ENCODE peak calls at places on chromosomes 3 and 15, in four cellular contexts. F, N, B and Y are unnamed samples. For H3K79me2 and H4K20me1, the result is how much of the 10 kb centered on the place peaks cover.

GRCh38 chr3:47443611-47443995 is 32.1 kb downstream of the SCAP start:
- DNase-seq in F (peak), N (peak), B (no peak), Y (no peak)

GRCh38 chr15:74957301-74958035 is 896 bp upstream of the RPP25 start:
- DNase-seq in F (no peak), N (no peak), B (no peak), Y (peak)

GRCh38 chr3:137071104-137071503 is 113.3 kb downstream of the IL20RB start:
- DNase-seq in F (no peak), N (no peak), B (no peak), Y (no peak)

GRCh38 chr3:69324362-69325025 is 61.4 kb downstream of the FRMD4B start:
- DNase-seq in F (no peak), N (peak), B (no peak), Y (peak)

GRCh38 chr15:76181705-76182107 is 121.9 kb downstream of the TMEM266 start:
- DNase-seq in F (no peak), N (no peak), B (peak), Y (no peak)

GRCh38 chr15:58932791-58933310 is 628 bp downstream of the SLTM start:
- DNase-seq in F (peak), N (no peak), B (no peak), Y (peak)

GRCh38 chr3:188796122-188796631 is 375.6 kb upstream of the TPRG1 start:
- DNase-seq in F (no peak), N (no peak), B (no peak), Y (no peak)

GRCh38 chr15:46815765-46816164 is 901.5 kb upstream of the SEMA6D start:
- DNase-seq in F (no peak), N (no peak), B (no peak), Y (no peak)

GRCh38 chr15:68187559-68187958 is 17.6 kb downstream of the CALML4 start:
- DNase-seq in F (no peak), N (no peak), B (no peak), Y (no peak)

DNA sequence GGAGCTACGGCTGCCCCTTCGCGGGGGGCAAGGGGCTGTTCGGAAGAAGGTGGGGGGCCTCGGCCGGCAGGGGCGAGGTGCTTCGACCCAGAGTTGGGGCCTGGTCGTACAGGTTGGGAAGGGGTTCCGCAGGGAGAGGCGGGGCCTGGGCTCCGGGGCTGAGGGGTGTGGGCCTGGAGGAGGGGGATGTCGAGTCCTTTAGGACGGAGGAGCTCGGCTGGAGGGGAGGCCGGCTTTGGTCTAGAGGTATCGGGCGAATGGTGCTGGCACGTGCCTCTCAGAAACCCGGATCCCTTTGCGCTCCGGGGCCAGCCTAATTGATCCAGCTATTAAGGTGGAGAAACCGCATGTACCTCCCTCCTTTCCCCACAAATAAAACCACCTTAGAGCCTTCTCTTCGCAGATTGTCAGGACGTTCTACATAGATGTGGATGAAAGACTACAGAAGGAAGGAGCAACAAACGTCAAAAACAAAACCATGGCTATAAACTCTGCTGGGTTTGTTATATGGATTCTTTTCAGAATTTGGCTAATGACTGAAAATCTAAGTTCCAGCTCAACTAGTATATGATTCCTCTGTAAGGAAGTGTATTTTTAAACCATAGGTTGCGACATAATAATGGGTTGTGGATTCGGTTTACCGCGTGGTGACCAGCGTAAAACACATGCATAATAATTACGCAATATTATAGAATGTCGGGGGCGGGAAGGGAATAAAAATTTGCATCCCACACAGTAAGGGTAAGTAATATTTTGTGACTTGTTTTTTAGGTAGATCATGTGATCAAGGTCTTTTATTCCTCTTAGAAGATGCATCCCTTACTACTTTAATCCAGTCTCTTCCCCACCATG is 644 bp upstream of the NGLY1 start:
- DNase-seq in F (no peak), N (peak), B (no peak), Y (peak)
- H3K79me2 ChIP-seq in F (half or more), N (under half), B (under half), Y (under half)

GRCh38 chr15:29805043-29805707 is 17.1 kb downstream of the TJP1 start:
- DNase-seq in F (no peak), N (peak), B (no peak), Y (no peak)
- TF ChIP-seq JUNB in F (no peak), N (no peak), B (no peak), Y (no peak)

DNA sequence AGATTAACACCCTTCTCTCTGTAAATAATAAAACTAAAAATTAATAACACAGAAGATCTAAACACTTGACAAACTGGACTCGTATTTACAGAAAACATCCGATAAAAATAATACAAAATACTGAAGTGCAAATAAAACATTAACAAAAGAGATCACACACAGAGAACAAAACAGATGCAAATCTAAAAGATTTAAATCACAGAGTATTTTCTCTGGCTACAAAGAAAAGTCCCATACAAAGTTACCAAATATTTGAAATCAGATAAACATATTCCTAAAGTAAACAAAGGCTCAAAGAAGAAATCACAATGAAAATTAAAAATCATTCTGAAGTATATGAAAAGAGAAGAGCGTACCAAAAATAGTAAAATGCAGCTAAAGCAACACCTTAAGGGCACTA is 42.5 kb downstream of the TBL1XR1 start:
- DNase-seq in F (no peak), N (no peak), B (no peak), Y (no peak)
- H4K20me1 ChIP-seq in F (under half), N (under half), B (under half), Y (half or more)

GRCh38 chr3:119978554-119979208 is 115.6 kb downstream of the GSK3B start:
- DNase-seq in F (no peak), N (no peak), B (no peak), Y (no peak)
- H3K79me2 ChIP-seq in F (under half), N (under half), B (under half), Y (half or more)